ENCODE peak calls at places on chromosomes 13 and 19, in eight cellular contexts. P is left ventricle myocardium inferior, K is lung, S is GM23248, B is breast epithelium, E is PC-3, F is thoracic aorta, T is AG04450. V is an unnamed sample.

GRCh38 chr13:75963318-75963717 is 327.2 kb downstream of the LMO7 start:
- DNase-seq in P (no peak), K (no peak), S (no peak), B (no peak), E (peak; percentile 4), F (no peak), T (no peak), V (no peak)

GRCh38 chr19:52492201-52492960 is 35.1 kb upstream of the ZNF808 start:
- DNase-seq in P (no peak), K (no peak), S (peak; percentile 4), B (no peak), E (no peak), F (no peak), T (no peak), V (no peak)

GRCh38 chr19:11261431-11261901 is 858 bp downstream of the DOCK6 start:
- DNase-seq in P (no peak), K (no peak), S (no peak), B (no peak), E (no peak), F (no peak), T (no peak), V (no peak)

GRCh38 chr19:18291590-18292459 is 10.4 kb upstream of the JUND start:
- DNase-seq in P (peak; percentile 86), K (peak; percentile 90), S (peak; percentile 86), B (peak; percentile 91), E (peak; percentile 35), F (peak; percentile 66), T (no peak), V (no peak)

GRCh38 chr19:6100284-6100915 is 9.9 kb downstream of the RFX2 start:
- DNase-seq in P (no peak), K (no peak), S (no peak), B (no peak), E (no peak), F (no peak), T (no peak), V (no peak)

GRCh38 chr19:37227996-37228395 is 10.0 kb downstream of the ZNF383 start:
- DNase-seq in P (no peak), K (no peak), S (peak; percentile 28), B (no peak), E (peak; percentile 6), F (no peak), T (no peak), V (no peak)

GRCh38 chr13:21971662-21972635 is 301.1 kb downstream of the FGF9 start:
- DNase-seq in P (no peak), K (no peak), S (peak; percentile 65), B (no peak), E (no peak), F (no peak), T (peak; percentile 85), V (no peak)

GRCh38 chr19:4375620-4376228 is 24.6 kb downstream of the SH3GL1 start:
- DNase-seq in P (no peak), K (no peak), S (peak; percentile 87), B (no peak), E (peak; percentile 60), F (no peak), T (no peak), V (no peak)

GRCh38 chr19:51129716-51130115 is 5.0 kb downstream of the SIGLEC9 start:
- DNase-seq in P (no peak), K (no peak), S (no peak), B (no peak), E (no peak), F (no peak), T (no peak), V (no peak)

GRCh38 chr19:44729516-44730033 is 18.9 kb upstream of the BCL3 start:
- DNase-seq in P (no peak), K (no peak), S (no peak), B (no peak), E (no peak), F (no peak), T (no peak), V (no peak)
- H3K27ac ChIP-seq in P (no peak overlapping the region), K (no peak overlapping the region), S (no peak overlapping the region), B (no peak overlapping the region), E (no peak overlapping the region), F (no peak overlapping the region), T (no peak overlapping the region), V (no peak overlapping the region)

GRCh38 chr13:20826301-20826700 is 52.5 kb upstream of the EEF1AKMT1 start:
- DNase-seq in P (no peak), K (no peak), S (no peak), B (no peak), E (no peak), F (no peak), T (no peak), V (no peak)

GRCh38 chr13:20824762-20825161 is 51.0 kb upstream of the EEF1AKMT1 start:
- DNase-seq in P (no peak), K (no peak), S (peak; percentile 78), B (no peak), E (no peak), F (no peak), T (no peak), V (no peak)

GRCh38 chr13:20825476-20825875 is 51.7 kb upstream of the EEF1AKMT1 start:
- DNase-seq in P (no peak), K (no peak), S (peak; percentile 27), B (no peak), E (no peak), F (no peak), T (no peak), V (no peak)

GRCh38 chr13:20822406-20822805 is 48.6 kb upstream of the EEF1AKMT1 start:
- DNase-seq in P (no peak), K (no peak), S (no peak), B (no peak), E (no peak), F (no peak), T (no peak), V (no peak)

DNA sequence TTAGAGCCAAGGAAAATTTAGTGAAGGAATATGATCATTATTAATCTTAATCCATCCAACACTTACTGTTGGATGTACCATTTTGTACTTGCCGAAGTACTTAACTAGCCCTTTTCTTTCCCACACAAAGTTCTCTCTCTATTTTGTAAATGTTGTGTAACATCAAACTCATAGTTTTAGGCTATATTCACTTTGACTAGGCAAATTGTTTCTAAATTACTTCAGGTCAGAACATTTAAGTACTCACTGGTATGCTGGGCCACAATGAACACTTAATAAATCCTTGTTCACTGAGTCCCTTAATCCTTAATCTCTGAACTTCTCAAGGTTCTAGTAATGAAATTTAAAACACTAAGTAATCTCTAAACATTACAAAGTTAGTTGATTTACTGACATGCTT is 49.3 kb upstream of the EEF1AKMT1 start:
- DNase-seq in P (no peak), K (no peak), S (peak; percentile 47), B (no peak), E (no peak), F (no peak), T (no peak), V (no peak)
- H3K27ac ChIP-seq in P (peak overlapping the region; percentile 83), K (peak overlapping the region; percentile 33), S (peak overlapping the region; percentile 2), B (no peak overlapping the region), E (no peak overlapping the region), F (no peak overlapping the region), T (no peak overlapping the region), V (no peak overlapping the region)

DNA sequence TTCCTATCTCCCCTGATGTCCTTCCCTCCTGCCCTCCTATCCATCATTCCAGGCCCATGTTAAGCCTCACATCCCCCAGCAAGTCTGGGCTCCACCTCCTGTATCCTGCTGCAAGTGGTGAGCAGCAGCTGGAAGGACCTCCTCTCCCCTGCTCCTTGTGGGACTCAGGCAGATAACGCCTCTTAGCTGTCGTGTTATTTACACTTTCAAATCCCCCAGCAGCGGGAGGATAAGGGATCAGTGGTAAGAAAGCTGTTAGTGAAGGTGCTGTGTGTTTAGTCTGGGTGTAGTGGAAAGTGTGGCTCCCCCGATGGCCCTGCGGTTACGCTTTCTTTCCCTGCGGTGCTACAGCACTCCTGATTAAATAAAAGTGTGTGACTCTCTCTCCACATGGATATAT is 211.9 kb downstream of the ZNF536 start:
- DNase-seq in P (no peak), K (no peak), S (no peak), B (no peak), E (no peak), F (no peak), T (no peak), V (no peak)
- H3K27ac ChIP-seq in P (no peak overlapping the region), K (no peak overlapping the region), S (no peak overlapping the region), B (no peak overlapping the region), E (no peak overlapping the region), F (no peak overlapping the region), T (no peak overlapping the region), V (no peak overlapping the region)

GRCh38 chr13:38981096-38981495 is 9.5 kb downstream of the STOML3 start:
- DNase-seq in P (no peak), K (no peak), S (no peak), B (no peak), E (no peak), F (no peak), T (no peak), V (no peak)
- H3K27ac ChIP-seq in P (no peak overlapping the region), K (no peak overlapping the region), S (no peak overlapping the region), B (no peak overlapping the region), E (no peak overlapping the region), F (no peak overlapping the region), T (no peak overlapping the region), V (peak overlapping the region; percentile 27)

GRCh38 chr19:34982275-34982674 is 17.8 kb upstream of the GRAMD1A start:
- DNase-seq in P (no peak), K (no peak), S (no peak), B (no peak), E (no peak), F (no peak), T (no peak), V (no peak)
- H3K27ac ChIP-seq in P (no peak overlapping the region), K (no peak overlapping the region), S (no peak overlapping the region), B (no peak overlapping the region), E (no peak overlapping the region), F (no peak overlapping the region), T (no peak overlapping the region), V (no peak overlapping the region)

DNA sequence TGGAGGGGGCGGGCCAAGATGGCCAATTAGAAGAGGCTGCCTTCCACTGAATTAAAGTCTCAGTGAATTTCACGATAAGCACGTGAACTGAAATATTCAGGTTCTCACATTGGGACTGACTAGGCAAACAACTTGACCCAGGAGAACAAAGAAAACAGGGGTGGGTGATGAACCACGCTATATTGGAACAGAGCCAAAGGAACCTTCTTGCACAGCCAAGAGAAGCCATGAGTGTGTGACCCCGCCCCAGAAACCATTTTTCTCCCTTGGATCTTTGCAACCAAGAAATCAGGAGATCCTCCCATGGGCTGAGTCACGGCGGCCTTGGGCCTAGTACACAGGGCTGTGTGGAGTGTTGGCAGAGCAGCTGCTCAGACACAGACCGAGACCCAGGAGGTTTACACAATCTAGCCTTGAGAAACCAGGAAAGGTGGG is 36.8 kb downstream of the ERICH4 start:
- DNase-seq in P (peak; percentile 35), K (peak; percentile 38), S (no peak), B (no peak), E (no peak), F (no peak), T (no peak), V (no peak)
- H3K27ac ChIP-seq in P (peak overlapping the region; percentile 85), K (peak overlapping the region; percentile 53), S (no peak overlapping the region), B (peak overlapping the region; percentile 25), E (no peak overlapping the region), F (no peak overlapping the region), T (no peak overlapping the region), V (no peak overlapping the region)

DNA sequence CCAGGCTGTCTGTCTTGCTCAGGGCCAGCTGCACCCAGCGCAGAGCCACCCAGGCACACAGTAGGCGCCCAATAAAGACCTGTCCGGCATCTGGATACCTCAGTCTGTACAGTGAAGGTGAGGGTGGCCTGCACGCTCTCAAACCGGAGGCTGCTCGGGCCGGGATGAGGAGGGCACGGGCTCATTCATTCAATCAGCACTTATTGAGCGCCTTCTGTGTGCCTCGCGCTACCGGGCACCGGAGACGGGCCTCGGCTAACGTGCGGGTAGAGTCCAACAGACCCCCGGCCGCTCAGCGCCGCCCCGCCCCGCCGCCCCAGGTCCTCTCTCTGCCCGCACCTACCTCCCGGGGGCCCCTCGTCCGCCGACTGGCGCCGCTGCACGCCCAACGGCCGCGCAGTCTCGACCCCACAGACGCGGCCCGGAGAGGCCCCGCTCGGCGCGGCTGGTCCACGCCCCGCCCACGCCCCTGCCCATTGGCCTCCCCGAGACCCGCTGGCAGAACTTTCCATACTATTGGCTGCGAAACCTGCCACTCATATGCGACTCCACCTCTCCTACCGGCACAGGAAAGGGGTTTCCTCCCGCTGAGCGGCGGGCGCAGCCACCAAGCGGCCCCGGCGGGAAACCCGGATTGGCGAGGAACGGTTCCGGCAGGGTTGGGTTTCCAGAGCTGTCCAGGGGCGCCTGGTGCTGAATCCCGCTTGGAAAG is at the start of gene SLC39A3:
- DNase-seq in P (peak; percentile 97), K (peak; percentile 100), S (peak; percentile 96), B (peak; percentile 97), E (peak; percentile 97), F (peak; percentile 96), T (peak; percentile 98), V (peak; percentile 87)
- H3K27ac ChIP-seq in P (peak within 1 kb of the TSS; percentile 80), K (no peak within 1 kb of the TSS), S (no peak within 1 kb of the TSS), B (peak within 1 kb of the TSS; percentile 42), E (no peak within 1 kb of the TSS), F (no peak within 1 kb of the TSS), T (no peak within 1 kb of the TSS), V (no peak within 1 kb of the TSS)